ENCODE peak calls at places on chromosomes 5 and 9, in four cellular contexts. J is GM03348, F is mucosa of descending colon, N is 8988T. V is an unnamed sample.

GRCh38 chr5:64612349-64612961 is 77.8 kb upstream of the SHISAL2B start:
- DNase-seq in N (no peak), F (no peak), J (peak), V (no peak)

GRCh38 chr9:18504707-18505106 is 30.8 kb downstream of the ADAMTSL1 start:
- DNase-seq in F (no peak), J (no peak), N (no peak), V (no peak)

GRCh38 chr5:52685621-52686370 is 101.9 kb upstream of the ITGA1 start:
- DNase-seq in F (no peak), N (no peak), J (no peak), V (no peak)

GRCh38 chr5:127875235-127876021 is 172.2 kb downstream of the CCDC192 start:
- DNase-seq in F (peak), J (no peak), N (no peak), V (no peak)

GRCh38 chr9:5529683-5530221 is 19.4 kb downstream of the PDCD1LG2 start:
- DNase-seq in N (no peak), J (no peak), F (no peak), V (no peak)

GRCh38 chr5:73119492-73120157 is 750 bp upstream of the TMEM171 start:
- DNase-seq in N (no peak), F (peak), J (no peak), V (no peak)

GRCh38 chr9:75891277-75892167 is 1.0 kb downstream of the PCSK5 start:
- DNase-seq in F (peak), N (peak), J (peak), V (no peak)

GRCh38 chr9:79611091-79611614 is 39.4 kb downstream of the TLE4 start:
- DNase-seq in J (peak), N (no peak), F (no peak), V (no peak)

GRCh38 chr9:79709945-79710674 is 138.3 kb downstream of the TLE4 start:
- DNase-seq in N (no peak), J (no peak), F (no peak), V (no peak)